ENCODE peak calls at places on chromosomes 4 and X, in six cellular contexts. F is mammary epithelial cell, U is neural progenitor cell, L is astrocyte, J is GM23248, H is endothelial cell of umbilical vein. G is an unnamed sample.

GRCh38 chrX:121122332-121122731 is 74.9 kb downstream of the GLUD2 start:
- DNase-seq in F (no peak), U (no peak), L (no peak), J (no peak), H (no peak), G (no peak)

GRCh38 chrX:74383611-74384010 is 37.7 kb upstream of the SLC16A2 start:
- DNase-seq in F (peak), U (peak), L (peak), J (peak), H (peak), G (peak)

GRCh38 chr4:139367421-139368090 is 65.3 kb upstream of the NDUFC1 start:
- DNase-seq in F (peak), U (no peak), L (peak), J (peak), H (peak), G (no peak)

GRCh38 chr4:8144359-8144758 is 14.3 kb downstream of the ABLIM2 start:
- DNase-seq in F (no peak), U (peak), L (no peak), J (peak), H (no peak), G (no peak)

GRCh38 chrX:130877892-130878321 is 25.1 kb downstream of the ENOX2 start:
- DNase-seq in F (no peak), U (no peak), L (no peak), J (no peak), H (no peak), G (no peak)

GRCh38 chrX:149280011-149280410 is 225.1 kb downstream of the IDS start:
- DNase-seq in F (no peak), U (no peak), L (no peak), J (no peak), H (no peak), G (no peak)

GRCh38 chr4:70737006-70737405 is 15.2 kb downstream of the RUFY3 start:
- DNase-seq in F (no peak), U (no peak), L (no peak), J (no peak), H (no peak), G (no peak)

GRCh38 chr4:165873298-165874071 is 448 bp downstream of the TLL1 start:
- DNase-seq in F (peak), U (peak), L (peak), J (peak), H (no peak), G (no peak)

GRCh38 chr4:13538427-13538973 is 5.8 kb downstream of the NKX3-2 start:
- DNase-seq in F (no peak), U (no peak), L (no peak), J (no peak), H (no peak), G (no peak)

GRCh38 chr4:7792616-7793015 is 147.0 kb downstream of the AFAP1 start:
- DNase-seq in F (no peak), U (no peak), L (peak), J (no peak), H (peak), G (no peak)

GRCh38 chr4:56320293-56320692 is 67.0 kb downstream of the AASDH start:
- DNase-seq in F (peak), U (no peak), L (peak), J (peak), H (no peak), G (no peak)

GRCh38 chrX:22376369-22376768 is 103.7 kb downstream of the CBLL2 start:
- DNase-seq in F (no peak), U (no peak), L (no peak), J (no peak), H (no peak), G (no peak)

GRCh38 chr4:47698837-47699236 is 139.0 kb downstream of the CORIN start:
- DNase-seq in F (no peak), U (no peak), L (no peak), J (no peak), H (no peak), G (no peak)

GRCh38 chrX:1336331-1337143 is at the start of gene IL3RA:
- DNase-seq in F (no peak), U (no peak), L (no peak), J (peak), H (peak), G (no peak)

GRCh38 chr4:168831919-168832745 is 177.9 kb downstream of the CBR4 start:
- DNase-seq in F (peak), U (peak), L (peak), J (peak), H (peak), G (no peak)

GRCh38 chr4:143019351-143019750 is 165.4 kb upstream of the USP38 start:
- DNase-seq in F (no peak), U (no peak), L (no peak), J (no peak), H (no peak), G (no peak)

GRCh38 chr4:2497324-2497723 is 28.4 kb downstream of the RNF4 start:
- DNase-seq in F (no peak), U (no peak), L (no peak), J (no peak), H (no peak), G (no peak)

GRCh38 chrX:11437642-11438379 is 144.6 kb downstream of the AMELX start:
- DNase-seq in F (no peak), U (no peak), L (peak), J (peak), H (peak), G (no peak)

GRCh38 chrX:107659768-107660167 is 31.5 kb downstream of the PRPS1 start:
- DNase-seq in F (peak), U (no peak), L (no peak), J (peak), H (peak), G (no peak)

GRCh38 chr4:1449475-1449832 is 43.2 kb upstream of the NKX1-1 start:
- DNase-seq in F (no peak), U (no peak), L (no peak), J (no peak), H (no peak), G (no peak)

GRCh38 chr4:33060873-33061542 is 2340.8 kb downstream of the PCDH7 start:
- DNase-seq in F (peak), U (peak), L (peak), J (peak), H (no peak), G (no peak)

GRCh38 chrX:22541926-22542325 is 269.2 kb downstream of the CBLL2 start:
- DNase-seq in F (no peak), U (no peak), L (peak), J (no peak), H (no peak), G (no peak)

GRCh38 chrX:121479406-121479805 is 432.0 kb downstream of the GLUD2 start:
- DNase-seq in F (no peak), U (peak), L (no peak), J (peak), H (no peak), G (no peak)

GRCh38 chrX:136209016-136209738 is 42.0 kb downstream of the MAP7D3 start:
- DNase-seq in F (no peak), U (peak), L (peak), J (peak), H (peak), G (no peak)

GRCh38 chr4:60195256-60195655 is 1004.9 kb upstream of the ADGRL3 start:
- DNase-seq in F (no peak), U (no peak), L (no peak), J (no peak), H (no peak), G (no peak)

GRCh38 chr4:102554482-102554881 is 53.3 kb downstream of the NFKB1 start:
- DNase-seq in F (no peak), U (peak), L (peak), J (peak), H (no peak), G (no peak)

GRCh38 chrX:40085086-40085551 is 12.6 kb downstream of the BCOR start:
- DNase-seq in F (no peak), U (no peak), L (peak), J (peak), H (peak), G (no peak)

GRCh38 chrX:7996414-7996813 is 69.2 kb upstream of the PNPLA4 start:
- DNase-seq in F (peak), U (peak), L (peak), J (peak), H (peak), G (no peak)

GRCh38 chr4:105555409-105555808 is 3.0 kb downstream of the ARHGEF38 start:
- DNase-seq in F (no peak), U (peak), L (no peak), J (no peak), H (no peak), G (no peak)

GRCh38 chrX:154748712-154749339 is 2.1 kb downstream of the GAB3 start:
- DNase-seq in F (peak), U (peak), L (no peak), J (peak), H (peak), G (no peak)

GRCh38 chr4:183828125-183828524 is 77.0 kb upstream of the STOX2 start:
- DNase-seq in F (peak), U (no peak), L (no peak), J (no peak), H (no peak), G (no peak)

GRCh38 chrX:41692162-41692749 is 3.5 kb downstream of the GPR34 start:
- DNase-seq in F (no peak), U (no peak), L (peak), J (peak), H (no peak), G (peak)

GRCh38 chrX:34849371-34849770 is 93.2 kb upstream of the FAM47B start:
- DNase-seq in F (peak), U (no peak), L (peak), J (peak), H (no peak), G (no peak)

GRCh38 chrX:152884171-152884570 is 13.7 kb upstream of the ZNF185 start:
- DNase-seq in F (no peak), U (no peak), L (no peak), J (no peak), H (no peak), G (no peak)

GRCh38 chr4:95537181-95537580 is 11.6 kb downstream of the UNC5C start:
- DNase-seq in F (peak), U (no peak), L (peak), J (no peak), H (no peak), G (no peak)

GRCh38 chr4:78922207-78922606 is 17.0 kb downstream of the PAQR3 start:
- DNase-seq in F (no peak), U (peak), L (peak), J (peak), H (no peak), G (no peak)

GRCh38 chr4:101355767-101356702 is 8.7 kb upstream of the PPP3CA start:
- DNase-seq in F (peak), U (no peak), L (peak), J (peak), H (peak), G (no peak)

GRCh38 chr4:24884925-24885324 is 27.9 kb downstream of the CCDC149 start:
- DNase-seq in F (no peak), U (no peak), L (no peak), J (no peak), H (no peak), G (no peak)

GRCh38 chr4:125316391-125316780 is 1.6 kb downstream of the FAT4 start:
- DNase-seq in F (no peak), U (peak), L (no peak), J (peak), H (no peak), G (no peak)

GRCh38 chr4:125316781-125317525 is 2.2 kb downstream of the FAT4 start:
- DNase-seq in F (peak), U (peak), L (peak), J (peak), H (peak), G (no peak)

GRCh38 chr4:125319311-125319710 is 4.6 kb downstream of the FAT4 start:
- DNase-seq in F (no peak), U (no peak), L (peak), J (peak), H (peak), G (no peak)

GRCh38 chr4:125315571-125316390 is 1.0 kb downstream of the FAT4 start:
- DNase-seq in F (peak), U (peak), L (peak), J (peak), H (peak), G (no peak)

GRCh38 chr4:125317526-125317880 is 2.7 kb downstream of the FAT4 start:
- DNase-seq in F (peak), U (peak), L (peak), J (peak), H (no peak), G (no peak)
- H3K4me3 ChIP-seq in F (peak), U (peak), L (peak), J (peak), H (peak), G (peak)

GRCh38 chr4:89296871-89297270 is 10.7 kb downstream of the GPRIN3 start:
- DNase-seq in F (no peak), U (no peak), L (no peak), J (no peak), H (no peak), G (no peak)

GRCh38 chr4:89298160-89298559 is 9.4 kb downstream of the GPRIN3 start:
- DNase-seq in F (no peak), U (no peak), L (no peak), J (no peak), H (no peak), G (no peak)

GRCh38 chr4:89294583-89295244 is 12.9 kb downstream of the GPRIN3 start:
- DNase-seq in F (no peak), U (no peak), L (no peak), J (no peak), H (peak), G (peak)

GRCh38 chr4:89295415-89295927 is 12.1 kb downstream of the GPRIN3 start:
- DNase-seq in F (no peak), U (no peak), L (no peak), J (no peak), H (no peak), G (no peak)

DNA sequence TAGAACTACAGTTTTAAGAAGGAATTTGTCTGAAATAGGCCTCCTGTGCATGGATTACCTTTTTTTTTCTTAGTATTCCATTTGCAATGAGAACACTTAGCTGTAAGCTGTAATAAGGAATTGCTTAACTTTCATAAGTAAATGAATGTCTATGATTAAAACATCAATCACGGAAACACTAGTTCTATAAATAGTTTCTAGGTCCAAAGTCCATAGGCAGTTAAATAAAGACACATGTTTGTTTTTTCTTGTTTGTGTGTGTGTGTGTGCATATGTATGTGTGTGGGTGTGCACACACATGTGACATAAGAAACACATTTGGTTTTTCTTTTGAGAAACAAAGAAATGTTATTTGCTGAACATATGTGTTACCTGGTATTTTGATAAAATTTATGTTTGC is 11.2 kb downstream of the GPRIN3 start:
- DNase-seq in F (no peak), U (no peak), L (no peak), J (no peak), H (no peak), G (no peak)
- TF ChIP-seq EZH2 in F (no peak), U (no peak), L (no peak), J (no peak), H (no peak), G (no peak)

DNA sequence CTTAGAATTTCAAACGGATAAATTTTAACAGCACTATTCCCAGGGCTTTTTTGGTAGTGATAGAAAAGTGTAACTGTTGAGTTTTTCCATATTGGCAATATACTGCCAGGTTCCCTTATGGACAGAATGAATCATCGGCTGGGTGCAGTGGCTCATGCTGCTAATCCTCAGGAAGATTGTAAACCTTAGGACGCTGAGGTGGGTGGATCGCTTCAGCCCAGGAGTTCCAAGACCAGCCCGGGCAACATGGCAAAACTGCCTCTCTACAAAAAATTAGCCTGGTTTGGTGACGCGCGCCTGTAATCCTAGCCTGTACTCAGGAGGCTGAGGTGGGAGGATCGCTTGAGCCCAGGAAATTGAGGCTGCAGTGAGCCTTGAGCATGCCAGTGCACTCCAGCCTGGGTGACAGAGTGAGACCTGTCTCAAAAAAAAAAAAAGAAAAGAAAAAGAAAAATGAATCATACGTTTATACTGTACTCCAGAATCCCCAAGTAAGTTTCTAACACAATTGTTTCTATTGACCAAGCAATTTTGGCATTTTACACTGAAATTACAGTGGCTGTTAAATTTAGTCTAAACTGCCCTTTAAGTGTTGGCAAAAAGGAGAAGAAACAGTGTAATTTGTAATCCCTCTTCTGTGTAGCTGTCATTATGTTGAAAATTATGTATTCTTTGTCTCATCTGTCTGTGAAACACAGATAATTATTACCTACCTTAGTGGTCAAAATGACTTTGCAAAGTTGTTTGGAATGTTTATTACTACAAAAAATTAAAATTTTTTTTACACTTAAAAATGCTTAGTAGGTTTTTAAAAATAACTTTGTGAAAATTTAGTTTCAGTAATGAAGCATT is 1.8 kb downstream of the SLC30A9 start:
- DNase-seq in F (peak), U (no peak), L (peak), J (peak), H (no peak), G (no peak)
- H3K4me3 ChIP-seq in F (peak), U (peak), L (peak), J (peak), H (no peak), G (peak)

GRCh38 chr4:112145820-112146813 is 863 bp downstream of the FAM241A start:
- DNase-seq in F (peak), U (peak), L (peak), J (peak), H (peak), G (no peak)
- TF ChIP-seq EZH2 in F (no peak), U (peak), L (no peak), J (no peak), H (no peak), G (no peak)

DNA sequence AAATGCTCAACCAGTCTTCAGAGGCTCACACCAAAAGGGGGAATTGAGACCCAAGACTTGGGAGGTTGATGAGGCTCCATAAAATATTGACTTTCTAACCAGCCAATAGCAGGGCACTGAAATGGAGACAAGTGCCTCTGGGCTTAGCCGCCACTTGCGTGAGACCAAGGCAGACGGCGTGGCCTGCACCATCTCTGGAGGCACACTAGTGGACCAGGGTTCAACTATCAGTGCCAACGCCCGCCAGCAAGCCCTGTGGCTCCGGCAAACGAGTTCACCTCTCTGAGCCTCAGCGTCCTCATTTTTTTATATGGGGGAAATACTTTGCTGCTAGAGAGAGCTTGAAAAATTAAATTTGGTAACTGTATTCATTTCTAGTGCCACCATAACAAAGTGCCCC is 50.3 kb downstream of the PPP2R2C start:
- DNase-seq in F (no peak), U (no peak), L (no peak), J (no peak), H (no peak), G (no peak)
- H3K4me3 ChIP-seq in F (no peak), U (no peak), L (no peak), J (no peak), H (no peak), G (no peak)

DNA sequence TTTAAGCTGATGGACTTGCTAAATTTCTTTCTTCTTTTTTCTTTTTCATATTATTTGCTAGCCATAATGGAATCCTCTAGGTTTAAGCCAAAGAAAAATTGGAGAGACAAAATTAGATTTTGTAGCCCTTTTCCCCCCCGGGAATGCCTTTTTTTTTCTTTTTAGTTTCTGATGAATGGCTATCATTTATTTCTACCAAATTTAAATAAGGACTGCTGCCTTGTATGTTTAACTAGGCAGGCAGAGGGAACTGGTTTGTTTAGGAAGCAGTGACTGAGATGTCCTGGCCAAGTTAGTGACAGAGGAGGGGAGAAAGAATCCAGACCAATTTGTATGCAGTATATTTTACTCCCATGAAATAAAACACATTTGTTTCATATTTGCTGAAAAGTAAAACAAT is 5.8 kb downstream of the PITX2 start:
- DNase-seq in F (no peak), U (no peak), L (no peak), J (no peak), H (no peak), G (no peak)
- TF ChIP-seq EZH2 in F (no peak), U (no peak), L (no peak), J (no peak), H (no peak), G (no peak)

GRCh38 chr4:76518241-76518640 is 83.2 kb downstream of the SHROOM3 start:
- DNase-seq in F (no peak), U (no peak), L (peak), J (no peak), H (no peak), G (no peak)
- H3K4me3 ChIP-seq in F (no peak), U (no peak), L (no peak), J (no peak), H (no peak), G (peak)

GRCh38 chr4:17781831-17782287 is 438 bp upstream of the FAM184B start:
- DNase-seq in F (no peak), U (peak), L (no peak), J (peak), H (no peak), G (no peak)
- TF ChIP-seq EZH2 in F (no peak), U (peak), L (no peak), J (no peak), H (peak), G (no peak)

GRCh38 chrX:134990475-134991473 is at the start of gene SMIM10:
- DNase-seq in F (peak), U (peak), L (peak), J (peak), H (peak), G (no peak)
- H3K4me3 ChIP-seq in F (no peak), U (peak), L (peak), J (peak), H (peak), G (no peak)

G was measured in SK-N-MC.